ENCODE peak calls at places on chromosome 22, in seven cellular contexts. One of them, this sample, is unnamed.

GRCh38 chr22:25898707-25899365 is 156.8 kb downstream of the MYO18B start:
- DNase-seq in neural progenitor cell: peak
- DNase-seq in CD8-positive, alpha-beta memory T cell: no peak
- DNase-seq in GM23338: peak
- DNase-seq in cardiac muscle cell: peak
- DNase-seq in neuronal stem cell: peak
- DNase-seq in CD8-positive, alpha-beta T cell: no peak
- DNase-seq in this sample: peak

GRCh38 chr22:49405590-49405989 is 422.1 kb downstream of the BRD1 start:
- DNase-seq in neural progenitor cell: no peak
- DNase-seq in CD8-positive, alpha-beta memory T cell: no peak
- DNase-seq in GM23338: no peak
- DNase-seq in cardiac muscle cell: no peak
- DNase-seq in neuronal stem cell: no peak
- DNase-seq in CD8-positive, alpha-beta T cell: no peak
- DNase-seq in this sample: no peak

GRCh38 chr22:28711820-28712777 is 29.5 kb downstream of the CHEK2 start:
- DNase-seq in neural progenitor cell: no peak
- DNase-seq in CD8-positive, alpha-beta memory T cell: no peak
- DNase-seq in GM23338: no peak
- DNase-seq in cardiac muscle cell: no peak
- DNase-seq in neuronal stem cell: no peak
- DNase-seq in CD8-positive, alpha-beta T cell: no peak
- DNase-seq in this sample: no peak

GRCh38 chr22:38272373-38273134 is at the start of gene TMEM184B:
- DNase-seq in neural progenitor cell: peak
- DNase-seq in CD8-positive, alpha-beta memory T cell: peak
- DNase-seq in GM23338: peak
- DNase-seq in cardiac muscle cell: peak
- DNase-seq in neuronal stem cell: peak
- DNase-seq in CD8-positive, alpha-beta T cell: peak
- DNase-seq in this sample: peak

GRCh38 chr22:19666663-19667593 is 47.4 kb upstream of the SEPTIN5 start:
- DNase-seq in neural progenitor cell: no peak
- DNase-seq in CD8-positive, alpha-beta memory T cell: no peak
- DNase-seq in GM23338: no peak
- DNase-seq in cardiac muscle cell: no peak
- DNase-seq in neuronal stem cell: no peak
- DNase-seq in CD8-positive, alpha-beta T cell: no peak
- DNase-seq in this sample: peak

GRCh38 chr22:40123387-40123786 is 54.3 kb upstream of the TNRC6B start:
- DNase-seq in neural progenitor cell: no peak
- DNase-seq in CD8-positive, alpha-beta memory T cell: no peak
- DNase-seq in GM23338: no peak
- DNase-seq in cardiac muscle cell: no peak
- DNase-seq in neuronal stem cell: no peak
- DNase-seq in CD8-positive, alpha-beta T cell: no peak
- DNase-seq in this sample: no peak

GRCh38 chr22:20229916-20230775 is 38.0 kb downstream of the RTN4R start:
- DNase-seq in neural progenitor cell: no peak
- DNase-seq in CD8-positive, alpha-beta memory T cell: no peak
- DNase-seq in GM23338: no peak
- DNase-seq in cardiac muscle cell: peak
- DNase-seq in neuronal stem cell: no peak
- DNase-seq in CD8-positive, alpha-beta T cell: no peak
- DNase-seq in this sample: no peak

GRCh38 chr22:20084547-20085413 is 4.7 kb downstream of the DGCR8 start:
- DNase-seq in neural progenitor cell: peak
- DNase-seq in CD8-positive, alpha-beta memory T cell: no peak
- DNase-seq in GM23338: peak
- DNase-seq in cardiac muscle cell: peak
- DNase-seq in neuronal stem cell: peak
- DNase-seq in CD8-positive, alpha-beta T cell: no peak
- DNase-seq in this sample: peak

GRCh38 chr22:38862375-38863329 is 9.4 kb downstream of the CBX6 start:
- DNase-seq in neural progenitor cell: peak
- DNase-seq in CD8-positive, alpha-beta memory T cell: no peak
- DNase-seq in GM23338: peak
- DNase-seq in cardiac muscle cell: peak
- DNase-seq in neuronal stem cell: no peak
- DNase-seq in CD8-positive, alpha-beta T cell: no peak
- DNase-seq in this sample: peak

GRCh38 chr22:19959043-19959586 is 17.5 kb upstream of the TXNRD2 start:
- DNase-seq in neural progenitor cell: peak
- DNase-seq in CD8-positive, alpha-beta memory T cell: no peak
- DNase-seq in GM23338: peak
- DNase-seq in cardiac muscle cell: peak
- DNase-seq in neuronal stem cell: peak
- DNase-seq in CD8-positive, alpha-beta T cell: no peak
- DNase-seq in this sample: peak

GRCh38 chr22:24957043-24957442 is 4.5 kb downstream of the KIAA1671 start:
- DNase-seq in neural progenitor cell: no peak
- DNase-seq in CD8-positive, alpha-beta memory T cell: no peak
- DNase-seq in GM23338: no peak
- DNase-seq in cardiac muscle cell: no peak
- DNase-seq in neuronal stem cell: no peak
- DNase-seq in CD8-positive, alpha-beta T cell: no peak
- DNase-seq in this sample: peak

DNA sequence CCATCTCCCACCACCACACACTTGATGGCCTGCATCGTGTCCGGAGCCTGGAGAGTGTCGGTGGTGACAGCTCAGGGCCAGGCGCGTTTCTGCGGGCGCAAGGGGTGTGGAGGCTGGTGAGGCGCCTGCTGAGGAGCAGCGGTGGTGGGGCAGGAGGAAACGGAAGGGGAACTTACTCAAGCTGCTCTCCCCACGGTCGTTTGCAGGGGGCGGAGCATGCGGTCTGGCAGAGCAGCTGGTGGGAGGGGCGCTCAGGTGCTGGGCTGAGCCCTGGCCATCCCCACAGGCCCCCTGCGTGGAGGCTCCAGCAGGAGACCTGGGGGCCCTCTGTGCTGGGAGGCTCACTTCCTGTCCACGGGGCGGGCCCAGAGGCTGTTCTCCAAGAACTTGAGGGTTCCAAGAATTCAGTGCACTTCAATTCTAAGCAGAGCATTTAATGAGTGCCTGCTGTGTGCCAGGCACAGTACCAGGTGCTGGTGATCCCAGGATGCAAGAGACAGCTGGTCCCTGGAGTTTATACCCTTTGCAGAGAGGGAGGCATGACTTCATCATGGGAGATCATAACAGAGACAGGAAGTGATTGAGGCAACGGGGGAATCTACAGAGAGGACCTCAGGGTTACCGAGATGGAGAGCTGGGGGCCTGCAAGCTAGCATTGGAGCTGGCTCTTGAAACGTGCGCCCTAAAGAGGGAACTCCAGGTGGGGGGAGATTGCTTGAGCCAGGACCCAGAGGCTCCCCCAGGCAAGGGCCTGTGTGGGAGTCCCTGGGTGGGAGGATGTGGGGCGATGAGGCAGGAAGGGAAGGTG is at the start of gene RAC2:
- DNase-seq in neural progenitor cell: peak
- DNase-seq in CD8-positive, alpha-beta memory T cell: peak
- DNase-seq in GM23338: peak
- DNase-seq in cardiac muscle cell: peak
- DNase-seq in neuronal stem cell: no peak
- DNase-seq in CD8-positive, alpha-beta T cell: peak
- DNase-seq in this sample: peak
- H3K27ac ChIP-seq in neural progenitor cell: no peak
- H3K27ac ChIP-seq in CD8-positive, alpha-beta memory T cell: peak
- H3K27ac ChIP-seq in GM23338: no peak
- H3K27ac ChIP-seq in cardiac muscle cell: no peak
- H3K27ac ChIP-seq in neuronal stem cell: no peak
- H3K27ac ChIP-seq in CD8-positive, alpha-beta T cell: peak
- H3K27ac ChIP-seq in this sample: no peak

GRCh38 chr22:22997988-22998387 is 72.3 kb upstream of the GNAZ start:
- DNase-seq in neural progenitor cell: no peak
- DNase-seq in CD8-positive, alpha-beta memory T cell: no peak
- DNase-seq in GM23338: no peak
- DNase-seq in cardiac muscle cell: no peak
- DNase-seq in neuronal stem cell: no peak
- DNase-seq in CD8-positive, alpha-beta T cell: no peak
- DNase-seq in this sample: no peak

GRCh38 chr22:23001463-23001862 is 68.9 kb upstream of the GNAZ start:
- DNase-seq in neural progenitor cell: no peak
- DNase-seq in CD8-positive, alpha-beta memory T cell: no peak
- DNase-seq in GM23338: no peak
- DNase-seq in cardiac muscle cell: no peak
- DNase-seq in neuronal stem cell: no peak
- DNase-seq in CD8-positive, alpha-beta T cell: no peak
- DNase-seq in this sample: no peak

GRCh38 chr22:22999473-22999872 is 70.8 kb upstream of the GNAZ start:
- DNase-seq in neural progenitor cell: no peak
- DNase-seq in CD8-positive, alpha-beta memory T cell: no peak
- DNase-seq in GM23338: no peak
- DNase-seq in cardiac muscle cell: no peak
- DNase-seq in neuronal stem cell: no peak
- DNase-seq in CD8-positive, alpha-beta T cell: no peak
- DNase-seq in this sample: no peak

GRCh38 chr22:23000657-23001439 is 69.5 kb upstream of the GNAZ start:
- DNase-seq in neural progenitor cell: no peak
- DNase-seq in CD8-positive, alpha-beta memory T cell: no peak
- DNase-seq in GM23338: no peak
- DNase-seq in cardiac muscle cell: no peak
- DNase-seq in neuronal stem cell: no peak
- DNase-seq in CD8-positive, alpha-beta T cell: no peak
- DNase-seq in this sample: no peak

DNA sequence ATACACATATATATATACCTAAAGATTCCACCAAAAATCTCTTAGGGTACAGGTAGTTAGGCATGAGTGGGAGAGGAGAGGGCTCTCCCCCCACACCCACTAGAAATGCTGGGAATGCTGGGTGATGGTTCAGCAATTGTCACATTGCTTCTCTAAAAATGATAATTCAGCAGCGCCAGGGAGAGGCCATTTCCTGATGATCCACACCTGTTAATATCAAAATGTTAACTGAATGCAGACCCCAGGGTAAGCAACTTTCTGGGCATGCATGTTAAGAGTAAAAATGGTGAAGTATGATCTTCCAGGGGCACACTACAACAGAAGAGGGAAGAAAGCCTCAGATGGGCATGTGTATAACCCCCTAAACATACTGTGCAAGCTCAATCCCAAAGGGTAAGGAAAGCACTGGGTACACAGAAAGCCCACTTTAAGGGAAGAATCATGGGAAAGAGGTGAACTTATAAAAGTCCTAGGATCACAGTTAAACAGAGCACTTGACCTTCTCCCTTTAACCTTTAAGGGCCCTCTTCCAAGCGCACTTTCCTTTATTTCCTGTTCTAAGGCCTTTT is 67.6 kb upstream of the GNAZ start:
- DNase-seq in neural progenitor cell: no peak
- DNase-seq in CD8-positive, alpha-beta memory T cell: no peak
- DNase-seq in GM23338: no peak
- DNase-seq in cardiac muscle cell: no peak
- DNase-seq in neuronal stem cell: no peak
- DNase-seq in CD8-positive, alpha-beta T cell: no peak
- DNase-seq in this sample: no peak
- H3K27ac ChIP-seq in neural progenitor cell: no peak
- H3K27ac ChIP-seq in CD8-positive, alpha-beta memory T cell: no peak
- H3K27ac ChIP-seq in GM23338: no peak
- H3K27ac ChIP-seq in cardiac muscle cell: no peak
- H3K27ac ChIP-seq in neuronal stem cell: no peak
- H3K27ac ChIP-seq in CD8-positive, alpha-beta T cell: no peak
- H3K27ac ChIP-seq in this sample: no peak

GRCh38 chr22:43296279-43296902 is 46.8 kb downstream of the SCUBE1 start:
- DNase-seq in neural progenitor cell: peak
- DNase-seq in CD8-positive, alpha-beta memory T cell: no peak
- DNase-seq in GM23338: no peak
- DNase-seq in cardiac muscle cell: no peak
- DNase-seq in neuronal stem cell: no peak
- DNase-seq in CD8-positive, alpha-beta T cell: no peak
- DNase-seq in this sample: no peak

GRCh38 chr22:43293259-43293658 is 49.9 kb downstream of the SCUBE1 start:
- DNase-seq in neural progenitor cell: no peak
- DNase-seq in CD8-positive, alpha-beta memory T cell: no peak
- DNase-seq in GM23338: no peak
- DNase-seq in cardiac muscle cell: no peak
- DNase-seq in neuronal stem cell: no peak
- DNase-seq in CD8-positive, alpha-beta T cell: no peak
- DNase-seq in this sample: no peak

GRCh38 chr22:43293661-43294392 is 49.3 kb downstream of the SCUBE1 start:
- DNase-seq in neural progenitor cell: peak
- DNase-seq in CD8-positive, alpha-beta memory T cell: no peak
- DNase-seq in GM23338: no peak
- DNase-seq in cardiac muscle cell: no peak
- DNase-seq in neuronal stem cell: no peak
- DNase-seq in CD8-positive, alpha-beta T cell: no peak
- DNase-seq in this sample: no peak

GRCh38 chr22:43295660-43296059 is 47.5 kb downstream of the SCUBE1 start:
- DNase-seq in neural progenitor cell: no peak
- DNase-seq in CD8-positive, alpha-beta memory T cell: no peak
- DNase-seq in GM23338: no peak
- DNase-seq in cardiac muscle cell: no peak
- DNase-seq in neuronal stem cell: no peak
- DNase-seq in CD8-positive, alpha-beta T cell: no peak
- DNase-seq in this sample: no peak

DNA sequence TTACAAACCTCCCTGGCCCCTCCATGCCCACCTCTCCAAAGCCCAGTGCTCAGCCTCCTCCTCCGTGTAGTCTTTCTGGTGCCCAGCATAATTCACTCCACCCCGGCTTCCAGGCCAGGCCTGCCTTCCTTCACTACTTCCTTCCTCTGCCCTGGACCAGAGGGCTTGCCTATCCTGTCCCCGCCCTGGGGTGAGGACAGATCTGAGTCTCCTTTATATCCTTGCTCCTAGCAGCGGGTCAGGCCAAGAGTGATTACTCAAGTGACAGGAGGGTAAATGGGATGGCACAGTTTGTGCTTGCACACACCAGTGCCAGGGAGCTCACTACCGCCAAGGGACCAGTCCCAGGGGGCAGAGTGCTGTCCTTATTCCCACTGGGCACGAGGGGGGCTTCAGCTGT is 48.0 kb downstream of the SCUBE1 start:
- DNase-seq in neural progenitor cell: no peak
- DNase-seq in CD8-positive, alpha-beta memory T cell: no peak
- DNase-seq in GM23338: no peak
- DNase-seq in cardiac muscle cell: no peak
- DNase-seq in neuronal stem cell: no peak
- DNase-seq in CD8-positive, alpha-beta T cell: no peak
- DNase-seq in this sample: no peak
- H3K27ac ChIP-seq in neural progenitor cell: no peak
- H3K27ac ChIP-seq in CD8-positive, alpha-beta memory T cell: no peak
- H3K27ac ChIP-seq in GM23338: no peak
- H3K27ac ChIP-seq in cardiac muscle cell: no peak
- H3K27ac ChIP-seq in neuronal stem cell: no peak
- H3K27ac ChIP-seq in CD8-positive, alpha-beta T cell: no peak
- H3K27ac ChIP-seq in this sample: no peak

DNA sequence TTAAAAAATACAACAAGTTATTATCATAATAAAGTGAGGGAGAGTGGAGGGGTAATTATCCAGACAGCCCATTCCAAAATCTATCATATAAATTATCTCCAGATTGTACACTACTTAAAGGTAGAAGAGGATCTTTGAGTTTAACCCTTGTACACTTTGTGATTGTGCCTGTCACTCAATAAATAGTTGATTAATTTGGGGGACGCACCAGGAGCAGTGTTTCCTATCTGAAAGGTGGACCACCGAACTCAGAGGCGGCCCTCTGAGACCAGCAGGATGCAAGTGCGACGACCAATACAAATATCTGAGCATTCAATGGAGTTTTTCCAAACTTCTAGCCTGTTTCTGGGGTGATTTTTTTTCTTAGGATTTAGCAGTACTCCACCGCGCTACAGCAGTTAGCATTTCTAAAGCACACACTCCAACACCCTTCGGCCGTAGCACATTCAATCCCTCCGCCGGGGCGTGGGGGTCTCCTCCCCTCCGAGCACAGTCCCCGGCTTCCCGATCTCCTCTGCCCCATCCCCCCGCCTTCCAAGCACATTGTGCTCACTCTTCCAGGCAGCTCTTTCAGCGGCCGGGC is 1.0 kb upstream of the CECR2 start:
- DNase-seq in neural progenitor cell: no peak
- DNase-seq in CD8-positive, alpha-beta memory T cell: no peak
- DNase-seq in GM23338: peak
- DNase-seq in cardiac muscle cell: no peak
- DNase-seq in neuronal stem cell: no peak
- DNase-seq in CD8-positive, alpha-beta T cell: no peak
- DNase-seq in this sample: no peak
- H3K27ac ChIP-seq in neural progenitor cell: peak
- H3K27ac ChIP-seq in CD8-positive, alpha-beta memory T cell: no peak
- H3K27ac ChIP-seq in GM23338: peak
- H3K27ac ChIP-seq in cardiac muscle cell: peak
- H3K27ac ChIP-seq in neuronal stem cell: peak
- H3K27ac ChIP-seq in CD8-positive, alpha-beta T cell: no peak
- H3K27ac ChIP-seq in this sample: peak